ENCODE peak calls at places on chromosome 7, in four cellular contexts. V is HepG2, O is GM12878, P is K562. Q is an unnamed sample.

GRCh38 chr7:92246363-92247101 is 758 bp downstream of the ANKIB1 start:
- DNase-seq in V (no peak), O (no peak), P (peak; percentile 51), Q (peak; percentile 62)

GRCh38 chr7:32357535-32358277 is 132.5 kb downstream of the LSM5 start:
- DNase-seq in V (no peak), O (no peak), P (no peak), Q (no peak)

GRCh38 chr7:148982596-148983219 is 45.6 kb downstream of the PDIA4 start:
- DNase-seq in V (no peak), O (no peak), P (peak; percentile 46), Q (no peak)

GRCh38 chr7:115491744-115492380 is 538.7 kb downstream of the TFEC start:
- DNase-seq in V (no peak), O (no peak), P (no peak), Q (no peak)

GRCh38 chr7:132472463-132473120 is 103.7 kb downstream of the PLXNA4 start:
- DNase-seq in V (no peak), O (no peak), P (no peak), Q (no peak)

GRCh38 chr7:76310102-76310957 is 7.9 kb downstream of the HSPB1 start:
- DNase-seq in V (no peak), O (no peak), P (peak; percentile 55), Q (no peak)

GRCh38 chr7:77247206-77247850 is 47.7 kb upstream of the FGL2 start:
- DNase-seq in V (peak; percentile 77), O (peak; percentile 76), P (peak; percentile 82), Q (peak; percentile 93)

GRCh38 chr7:21984042-21984441 is 38.3 kb upstream of the CDCA7L start:
- DNase-seq in V (no peak), O (no peak), P (no peak), Q (no peak)

GRCh38 chr7:169854-170172 is 22.6 kb upstream of the FAM20C start:
- DNase-seq in V (no peak), O (no peak), P (no peak), Q (no peak)

GRCh38 chr7:69624431-69624830 is 26.2 kb downstream of the AUTS2 start:
- DNase-seq in V (no peak), O (no peak), P (no peak), Q (no peak)

GRCh38 chr7:2873686-2874551 is 29.8 kb upstream of the GNA12 start:
- DNase-seq in V (no peak), O (no peak), P (peak; percentile 62), Q (no peak)

GRCh38 chr7:27122075-27122910 is 8.3 kb downstream of the HOXA4 start:
- DNase-seq in V (peak; percentile 94), O (no peak), P (no peak), Q (no peak)

GRCh38 chr7:132117181-132117580 is 459.1 kb downstream of the PLXNA4 start:
- DNase-seq in V (no peak), O (no peak), P (no peak), Q (no peak)

GRCh38 chr7:138116156-138116555 is 39.9 kb downstream of the AKR1D1 start:
- DNase-seq in V (no peak), O (no peak), P (no peak), Q (no peak)

GRCh38 chr7:150380463-150380862 is 1.3 kb downstream of the ZNF775 start:
- DNase-seq in V (no peak), O (no peak), P (no peak), Q (peak; percentile 3)

GRCh38 chr7:81430761-81431160 is 339.1 kb downstream of the HGF start:
- DNase-seq in V (no peak), O (no peak), P (no peak), Q (no peak)

GRCh38 chr7:2979951-2980350 is 63.7 kb downstream of the CARD11 start:
- DNase-seq in V (no peak), O (no peak), P (no peak), Q (no peak)

GRCh38 chr7:41979834-41980307 is 257.1 kb downstream of the GLI3 start:
- DNase-seq in V (peak; percentile 3), O (no peak), P (peak; percentile 14), Q (peak; percentile 37)

GRCh38 chr7:122067077-122067476 is 77.0 kb downstream of the AASS start:
- DNase-seq in V (no peak), O (no peak), P (no peak), Q (no peak)

GRCh38 chr7:47979832-47980181 is 392 bp upstream of the HUS1 start:
- DNase-seq in V (no peak), O (no peak), P (no peak), Q (no peak)

GRCh38 chr7:11726251-11727155 is 105.5 kb downstream of the THSD7A start:
- DNase-seq in V (no peak), O (no peak), P (no peak), Q (no peak)

GRCh38 chr7:131560061-131560460 is 3.6 kb upstream of the PODXL start:
- DNase-seq in V (no peak), O (no peak), P (no peak), Q (no peak)

DNA sequence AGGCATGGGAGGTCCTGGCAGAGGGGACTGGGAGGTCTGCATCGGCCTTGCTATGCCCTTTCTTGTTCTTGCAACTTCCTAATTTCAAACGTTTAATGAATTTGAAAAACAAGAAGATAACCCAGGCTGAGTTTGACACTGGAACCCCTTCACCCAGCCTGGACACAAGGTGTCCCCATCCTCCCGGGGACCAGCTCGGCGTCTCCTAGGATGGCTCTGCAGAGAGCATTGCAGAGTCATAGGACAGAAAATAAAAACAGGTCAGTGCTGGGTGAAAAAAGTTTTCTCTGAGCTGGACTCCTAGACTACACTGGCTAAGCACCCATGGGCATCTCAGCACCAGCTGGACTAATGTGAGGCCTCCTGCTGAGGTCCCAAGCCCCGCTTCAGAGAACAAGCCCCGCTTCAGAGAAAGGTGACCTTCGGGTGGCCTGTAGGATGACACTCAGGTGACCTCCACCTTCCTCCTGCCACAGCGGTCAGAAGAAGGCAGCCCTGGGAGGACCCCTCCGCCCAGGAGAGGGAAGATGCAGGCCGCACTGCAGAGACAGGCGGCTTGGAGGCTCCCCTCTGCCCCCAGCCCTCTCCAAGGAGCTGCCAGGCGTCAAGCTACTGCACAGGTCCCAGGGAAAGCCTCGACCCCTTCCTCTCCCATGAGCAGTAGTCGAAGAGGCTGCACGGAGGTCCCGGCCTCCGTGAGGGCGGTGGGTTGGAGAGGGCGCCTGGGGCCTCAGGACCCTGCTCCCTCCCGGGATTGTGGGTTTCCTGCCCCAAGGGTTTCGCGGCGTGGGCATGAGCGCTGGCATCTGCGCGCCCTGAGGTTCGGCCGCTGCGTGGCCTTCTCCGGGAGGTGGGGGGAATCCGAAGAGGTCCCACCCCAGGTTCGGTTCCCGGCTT is 9.2 kb upstream of the UNCX start:
- DNase-seq in V (peak; percentile 10), O (no peak), P (peak; percentile 58), Q (peak; percentile 19)
- TF ChIP-seq NR2C2 in V (no peak), O (no peak), P (no peak), Q (no peak)

GRCh38 chr7:20403356-20403755 is 72.7 kb downstream of the ITGB8 start:
- DNase-seq in V (no peak), O (no peak), P (no peak), Q (no peak)
- TF ChIP-seq NR2C2 in V (no peak), O (no peak), P (no peak), Q (no peak)

DNA sequence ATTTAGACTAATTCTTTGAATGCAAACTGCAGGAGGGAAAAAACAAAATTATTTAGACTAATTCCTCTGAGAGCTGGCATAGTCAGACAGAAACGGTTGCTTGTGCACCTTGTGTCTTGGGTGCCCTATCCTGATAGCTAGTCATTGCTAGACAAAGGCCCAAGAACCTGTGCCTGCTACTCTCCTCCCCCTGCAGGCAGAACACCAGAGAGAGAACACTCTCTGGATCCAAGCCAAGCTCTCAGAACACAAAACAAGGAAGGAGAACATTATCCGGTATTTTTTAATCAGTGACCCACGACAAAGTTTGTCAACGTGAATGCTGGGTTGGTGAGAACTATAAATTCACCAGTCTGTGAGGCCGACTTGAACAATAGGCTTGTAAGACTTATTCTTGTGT is 18.9 kb upstream of the PPP1R9A start:
- DNase-seq in V (peak; percentile 25), O (no peak), P (no peak), Q (no peak)
- TF ChIP-seq NR2C2 in V (no peak), O (no peak), P (no peak), Q (no peak)

DNA sequence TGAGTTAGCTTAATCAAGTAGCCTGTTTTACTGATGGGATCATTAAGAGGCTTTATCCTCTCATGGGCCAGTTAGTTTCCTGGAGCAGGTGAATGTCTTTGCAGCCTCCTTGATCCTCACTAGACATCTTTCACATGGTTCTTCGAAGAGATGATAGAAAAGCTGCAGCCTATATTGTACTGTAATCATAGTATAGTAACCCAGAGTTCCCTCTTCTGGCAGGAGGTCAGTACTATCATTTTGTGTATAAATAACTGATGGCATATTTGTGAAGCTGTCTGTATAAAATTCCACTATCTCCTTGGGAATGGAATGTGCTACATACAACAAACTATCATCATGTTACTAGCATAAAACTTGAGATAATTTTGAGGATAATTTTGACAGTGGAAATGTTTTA is 123.8 kb upstream of the PRPS1L1 start:
- DNase-seq in V (no peak), O (no peak), P (no peak), Q (no peak)
- TF ChIP-seq NR2C2 in V (no peak), O (no peak), P (no peak), Q (no peak)

DNA sequence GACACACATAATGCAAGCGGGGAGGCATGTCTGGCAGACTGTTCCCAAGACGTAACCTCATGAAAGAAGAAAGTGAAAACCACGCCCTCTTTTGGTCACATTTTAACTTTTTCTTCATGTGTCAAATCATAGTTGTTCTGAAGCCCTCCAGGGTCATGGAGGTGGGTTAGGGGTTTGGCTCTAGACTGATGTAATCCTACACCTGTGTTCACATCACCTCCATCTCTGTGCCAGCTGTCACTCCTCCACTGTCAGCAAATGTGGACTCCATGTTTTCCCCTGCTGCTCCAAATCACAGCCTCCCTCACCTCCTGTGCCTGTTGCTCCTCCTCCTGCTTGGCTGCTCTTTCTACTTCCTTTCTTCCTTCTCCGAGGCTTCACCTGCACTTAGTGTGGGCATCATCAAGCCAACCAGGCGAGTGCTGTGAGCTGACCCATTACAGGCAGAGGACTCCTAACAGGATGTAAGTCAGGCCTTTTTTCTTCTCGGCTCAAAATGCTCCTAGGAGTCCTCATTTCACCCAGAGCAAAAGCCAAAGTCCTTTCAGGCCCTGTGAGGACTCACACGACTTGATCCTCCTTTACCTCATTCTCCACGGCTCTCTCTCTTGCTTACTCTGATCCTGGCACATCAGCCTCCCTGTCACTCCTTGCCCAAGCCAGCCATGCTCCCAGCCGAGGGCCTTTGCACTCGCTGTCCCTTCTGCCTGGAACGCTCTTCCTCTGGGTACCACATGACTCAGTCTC is 66.4 kb upstream of the IFRD1 start:
- DNase-seq in V (no peak), O (no peak), P (peak; percentile 61), Q (no peak)
- TF ChIP-seq NR2C2 in V (no peak), O (no peak), P (no peak), Q (no peak)

GRCh38 chr7:88859288-88859687 is 63.8 kb upstream of the TEX47 start:
- DNase-seq in V (no peak), O (no peak), P (no peak), Q (no peak)
- TF ChIP-seq NR2C2 in V (no peak), O (no peak), P (no peak), Q (no peak)

DNA sequence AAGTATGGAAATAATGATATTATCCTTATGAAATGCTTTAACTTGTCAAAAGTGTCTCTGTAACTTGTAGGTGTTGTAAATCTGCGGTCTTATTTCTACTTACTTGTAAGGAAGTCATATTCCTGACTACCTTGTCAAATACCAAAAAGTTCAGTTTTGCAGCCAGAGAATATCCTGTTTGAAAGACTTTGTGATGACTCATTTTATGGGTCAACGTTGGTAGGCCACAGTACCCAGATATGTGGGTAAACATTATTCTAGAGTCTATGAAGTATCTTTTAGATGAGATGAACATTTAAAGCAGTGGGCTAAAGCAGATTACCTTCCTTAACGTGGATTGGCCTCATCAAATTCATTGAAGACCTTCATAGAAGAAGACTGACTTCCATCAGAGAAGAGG is 195.3 kb downstream of the PPP1R9A start:
- DNase-seq in V (peak; percentile 5), O (no peak), P (no peak), Q (no peak)
- TF ChIP-seq NR2C2 in V (no peak), O (no peak), P (no peak), Q (no peak)

Q was measured in WTC11.